ENCODE peak calls at places on chromosomes 7 and 10, in four cellular contexts. One of them, this sample, is unnamed.

GRCh38 chr10:3484306-3485187 is 300.5 kb downstream of the KLF6 start:
- DNase-seq in left colon: no peak
- DNase-seq in adipocyte: peak
- DNase-seq in upper lobe of right lung: no peak
- DNase-seq in this sample: no peak

GRCh38 chr7:1431644-1432380 is 27.5 kb downstream of the MICALL2 start:
- DNase-seq in left colon: no peak
- DNase-seq in adipocyte: no peak
- DNase-seq in upper lobe of right lung: no peak
- DNase-seq in this sample: no peak

GRCh38 chr7:45197461-45197860 is 39.9 kb downstream of the RAMP3 start:
- DNase-seq in left colon: no peak
- DNase-seq in adipocyte: no peak
- DNase-seq in upper lobe of right lung: no peak
- DNase-seq in this sample: no peak

GRCh38 chr7:37092548-37092947 is 356.1 kb downstream of the ELMO1 start:
- DNase-seq in left colon: no peak
- DNase-seq in adipocyte: no peak
- DNase-seq in upper lobe of right lung: no peak
- DNase-seq in this sample: no peak

GRCh38 chr10:74585231-74586087 is 240.9 kb upstream of the KAT6B start:
- DNase-seq in left colon: no peak
- DNase-seq in adipocyte: peak
- DNase-seq in upper lobe of right lung: no peak
- DNase-seq in this sample: no peak

GRCh38 chr7:99392659-99393362 is 15.6 kb downstream of the PDAP1 start:
- DNase-seq in left colon: peak
- DNase-seq in adipocyte: peak
- DNase-seq in upper lobe of right lung: peak
- DNase-seq in this sample: peak

GRCh38 chr10:52077796-52078195 is 236.3 kb upstream of the DKK1 start:
- DNase-seq in left colon: no peak
- DNase-seq in adipocyte: no peak
- DNase-seq in upper lobe of right lung: no peak
- DNase-seq in this sample: no peak

GRCh38 chr7:124387056-124387455 is 354.2 kb upstream of the TMEM229A start:
- DNase-seq in left colon: no peak
- DNase-seq in adipocyte: no peak
- DNase-seq in upper lobe of right lung: no peak
- DNase-seq in this sample: no peak

GRCh38 chr7:22651534-22652243 is 75.3 kb upstream of the IL6 start:
- DNase-seq in left colon: no peak
- DNase-seq in adipocyte: no peak
- DNase-seq in upper lobe of right lung: no peak
- DNase-seq in this sample: no peak

GRCh38 chr7:79329464-79329863 is 124.0 kb downstream of the MAGI2 start:
- DNase-seq in left colon: no peak
- DNase-seq in adipocyte: no peak
- DNase-seq in upper lobe of right lung: no peak
- DNase-seq in this sample: no peak

GRCh38 chr10:5291501-5292195 is 73.1 kb upstream of the UCN3 start:
- DNase-seq in left colon: peak
- DNase-seq in adipocyte: peak
- DNase-seq in upper lobe of right lung: peak
- DNase-seq in this sample: no peak

GRCh38 chr7:387132-388022 is 97.4 kb downstream of the FOXL3 start:
- DNase-seq in left colon: peak
- DNase-seq in adipocyte: no peak
- DNase-seq in upper lobe of right lung: peak
- DNase-seq in this sample: peak

GRCh38 chr10:69337312-69338132 is 59.2 kb downstream of the HK1 start:
- DNase-seq in left colon: no peak
- DNase-seq in adipocyte: peak
- DNase-seq in upper lobe of right lung: no peak
- DNase-seq in this sample: no peak

GRCh38 chr10:124197301-124198148 is 104.1 kb upstream of the CHST15 start:
- DNase-seq in left colon: no peak
- DNase-seq in adipocyte: no peak
- DNase-seq in upper lobe of right lung: no peak
- DNase-seq in this sample: no peak

GRCh38 chr7:42893341-42894242 is 18.3 kb downstream of the C7orf25 start:
- DNase-seq in left colon: no peak
- DNase-seq in adipocyte: no peak
- DNase-seq in upper lobe of right lung: no peak
- DNase-seq in this sample: no peak

GRCh38 chr7:17140421-17140820 is 158.0 kb upstream of the AHR start:
- DNase-seq in left colon: no peak
- DNase-seq in adipocyte: peak
- DNase-seq in upper lobe of right lung: no peak
- DNase-seq in this sample: no peak

GRCh38 chr7:40811666-40812065 is 676.9 kb downstream of the SUGCT start:
- DNase-seq in left colon: no peak
- DNase-seq in adipocyte: no peak
- DNase-seq in upper lobe of right lung: no peak
- DNase-seq in this sample: no peak

GRCh38 chr7:37346761-37347160 is 101.9 kb downstream of the ELMO1 start:
- DNase-seq in left colon: no peak
- DNase-seq in adipocyte: no peak
- DNase-seq in upper lobe of right lung: no peak
- DNase-seq in this sample: no peak

GRCh38 chr10:129057856-129058663 is 409.0 kb upstream of the MGMT start:
- DNase-seq in left colon: peak
- DNase-seq in adipocyte: no peak
- DNase-seq in upper lobe of right lung: no peak
- DNase-seq in this sample: no peak

GRCh38 chr7:148698397-148699023 is at the start of gene CUL1:
- DNase-seq in left colon: peak
- DNase-seq in adipocyte: peak
- DNase-seq in upper lobe of right lung: peak
- DNase-seq in this sample: peak

GRCh38 chr10:35872666-35873065 is 230.6 kb upstream of the FZD8 start:
- DNase-seq in left colon: no peak
- DNase-seq in adipocyte: no peak
- DNase-seq in upper lobe of right lung: no peak
- DNase-seq in this sample: no peak

GRCh38 chr10:100912013-100912608 is 652 bp upstream of the SLF2 start:
- DNase-seq in left colon: no peak
- DNase-seq in adipocyte: no peak
- DNase-seq in upper lobe of right lung: no peak
- DNase-seq in this sample: no peak

GRCh38 chr7:155071121-155071651 is 1.1 kb downstream of the HTR5A start:
- DNase-seq in left colon: no peak
- DNase-seq in adipocyte: no peak
- DNase-seq in upper lobe of right lung: no peak
- DNase-seq in this sample: no peak

GRCh38 chr10:59724098-59724938 is 14.7 kb upstream of the SLC16A9 start:
- DNase-seq in left colon: peak
- DNase-seq in adipocyte: no peak
- DNase-seq in upper lobe of right lung: no peak
- DNase-seq in this sample: no peak

GRCh38 chr10:14904316-14904732 is 25.7 kb downstream of the SUV39H2 start:
- DNase-seq in left colon: no peak
- DNase-seq in adipocyte: peak
- DNase-seq in upper lobe of right lung: no peak
- DNase-seq in this sample: no peak

GRCh38 chr10:42769173-42769572 is 13.4 kb upstream of the BMS1 start:
- DNase-seq in left colon: no peak
- DNase-seq in adipocyte: no peak
- DNase-seq in upper lobe of right lung: no peak
- DNase-seq in this sample: no peak

GRCh38 chr7:12064716-12065115 is 146.4 kb upstream of the TMEM106B start:
- DNase-seq in left colon: no peak
- DNase-seq in adipocyte: no peak
- DNase-seq in upper lobe of right lung: no peak
- DNase-seq in this sample: no peak

GRCh38 chr10:110977662-110978061 is 58.3 kb downstream of the SHOC2 start:
- DNase-seq in left colon: no peak
- DNase-seq in adipocyte: no peak
- DNase-seq in upper lobe of right lung: no peak
- DNase-seq in this sample: no peak

GRCh38 chr10:70650751-70651150 is 21.6 kb upstream of the ADAMTS14 start:
- DNase-seq in left colon: no peak
- DNase-seq in adipocyte: no peak
- DNase-seq in upper lobe of right lung: no peak
- DNase-seq in this sample: no peak

This sample was measured in stomach.